ENCODE peak calls at places on chromosomes 12 and 14, in four cellular contexts. G is thoracic aorta; X is effector memory CD4-positive, alpha-beta T cell; V is prostate gland. A is an unnamed sample.

GRCh38 chr12:95774311-95775045 is 16.1 kb downstream of the NTN4 start:
- DNase-seq in G (no peak), X (no peak), V (no peak), A (no peak)

GRCh38 chr14:56650977-56651376 is 71.4 kb downstream of the TMEM260 start:
- DNase-seq in G (no peak), X (no peak), V (no peak), A (no peak)

GRCh38 chr14:100076630-100077029 is 11.4 kb downstream of the EVL start:
- DNase-seq in G (no peak), X (no peak), V (no peak), A (no peak)

GRCh38 chr12:102093319-102093718 is 26.6 kb downstream of the NUP37 start:
- DNase-seq in G (no peak), X (no peak), V (no peak), A (no peak)

GRCh38 chr12:26810330-26810729 is 22.7 kb downstream of the ITPR2 start:
- DNase-seq in G (no peak), X (no peak), V (peak; percentile 47), A (peak; percentile 56)

GRCh38 chr12:93050026-93050747 is 121.1 kb upstream of the EEA1 start:
- DNase-seq in G (no peak), X (no peak), V (no peak), A (no peak)

GRCh38 chr12:65999564-66000280 is 130.8 kb downstream of the LLPH start:
- DNase-seq in G (no peak), X (no peak), V (no peak), A (no peak)

GRCh38 chr14:95816539-95816938 is 60.1 kb upstream of the TUNAR start:
- DNase-seq in G (no peak), X (no peak), V (no peak), A (no peak)

GRCh38 chr14:32134448-32135070 is 57.5 kb downstream of the ARHGAP5 start:
- DNase-seq in G (no peak), X (no peak), V (peak; percentile 10), A (no peak)

GRCh38 chr12:57325395-57325794 is 74.4 kb upstream of the STAC3 start:
- DNase-seq in G (no peak), X (no peak), V (no peak), A (no peak)

GRCh38 chr12:42450248-42450647 is 124.3 kb downstream of the PPHLN1 start:
- DNase-seq in G (no peak), X (no peak), V (no peak), A (no peak)

GRCh38 chr12:58554522-58555157 is 365.7 kb downstream of the LRIG3 start:
- DNase-seq in G (no peak), X (no peak), V (no peak), A (no peak)

GRCh38 chr14:72503696-72504368 is 390.1 kb downstream of the DPF3 start:
- DNase-seq in G (no peak), X (no peak), V (no peak), A (no peak)

GRCh38 chr14:76769636-76770292 is 8.5 kb downstream of the VASH1 start:
- DNase-seq in G (no peak), X (no peak), V (no peak), A (peak; percentile 3)

GRCh38 chr12:105995986-105996385 is 142.8 kb downstream of the NUAK1 start:
- DNase-seq in G (no peak), X (no peak), V (no peak), A (no peak)

GRCh38 chr14:34081576-34082136 is 130.8 kb upstream of the EGLN3 start:
- DNase-seq in G (no peak), X (no peak), V (no peak), A (no peak)

GRCh38 chr12:130714591-130715149 is 1.4 kb downstream of the RIMBP2 start:
- DNase-seq in G (no peak), X (no peak), V (no peak), A (no peak)

GRCh38 chr12:132355742-132356681 is 26.6 kb upstream of the GALNT9 start:
- DNase-seq in G (no peak), X (no peak), V (no peak), A (no peak)

GRCh38 chr12:115160290-115161108 is 476.5 kb upstream of the TBX3 start:
- DNase-seq in G (no peak), X (no peak), V (no peak), A (no peak)

GRCh38 chr14:67738740-67739504 is 37.2 kb downstream of the RDH12 start:
- DNase-seq in G (peak; percentile 40), X (peak; percentile 8), V (no peak), A (peak; percentile 40)

GRCh38 chr12:68978678-68979077 is 45.7 kb upstream of the CPM start:
- DNase-seq in G (no peak), X (no peak), V (no peak), A (no peak)

GRCh38 chr14:92759300-92759678 is 10.9 kb upstream of the LGMN start:
- DNase-seq in G (no peak), X (no peak), V (no peak), A (no peak)

GRCh38 chr12:108773798-108774788 is 42.8 kb upstream of the CORO1C start:
- DNase-seq in G (peak; percentile 80), X (no peak), V (peak; percentile 55), A (peak; percentile 95)

GRCh38 chr12:77572371-77572770 is 258.3 kb upstream of the NAV3 start:
- DNase-seq in G (no peak), X (no peak), V (no peak), A (no peak)

GRCh38 chr12:6230321-6231110 is 30.3 kb downstream of the CD9 start:
- DNase-seq in G (no peak), X (peak; percentile 68), V (peak; percentile 81), A (peak; percentile 71)

GRCh38 chr12:109981311-109981710 is 14.9 kb downstream of the GIT2 start:
- DNase-seq in G (no peak), X (peak; percentile 41), V (no peak), A (no peak)

GRCh38 chr14:104973215-104974145 is 4.7 kb downstream of the AHNAK2 start:
- DNase-seq in G (peak; percentile 82), X (no peak), V (peak; percentile 83), A (peak; percentile 86)

GRCh38 chr14:104974146-104974541 is 4.0 kb downstream of the AHNAK2 start:
- DNase-seq in G (no peak), X (no peak), V (no peak), A (no peak)

GRCh38 chr14:104975481-104976197 is 2.5 kb downstream of the AHNAK2 start:
- DNase-seq in G (no peak), X (no peak), V (no peak), A (no peak)

GRCh38 chr14:104976198-104977007 is 1.8 kb downstream of the AHNAK2 start:
- DNase-seq in G (no peak), X (peak; percentile 78), V (peak; percentile 80), A (peak; percentile 77)

GRCh38 chr14:104974665-104975390 is 3.3 kb downstream of the AHNAK2 start:
- DNase-seq in G (no peak), X (no peak), V (no peak), A (no peak)
- H3K4me1 ChIP-seq in G (peaks cover 36% of the 10 kb centered on the region), X (peaks cover 13% of the 10 kb centered on the region), V (peaks cover 39% of the 10 kb centered on the region), A (peaks cover 15% of the 10 kb centered on the region)

DNA sequence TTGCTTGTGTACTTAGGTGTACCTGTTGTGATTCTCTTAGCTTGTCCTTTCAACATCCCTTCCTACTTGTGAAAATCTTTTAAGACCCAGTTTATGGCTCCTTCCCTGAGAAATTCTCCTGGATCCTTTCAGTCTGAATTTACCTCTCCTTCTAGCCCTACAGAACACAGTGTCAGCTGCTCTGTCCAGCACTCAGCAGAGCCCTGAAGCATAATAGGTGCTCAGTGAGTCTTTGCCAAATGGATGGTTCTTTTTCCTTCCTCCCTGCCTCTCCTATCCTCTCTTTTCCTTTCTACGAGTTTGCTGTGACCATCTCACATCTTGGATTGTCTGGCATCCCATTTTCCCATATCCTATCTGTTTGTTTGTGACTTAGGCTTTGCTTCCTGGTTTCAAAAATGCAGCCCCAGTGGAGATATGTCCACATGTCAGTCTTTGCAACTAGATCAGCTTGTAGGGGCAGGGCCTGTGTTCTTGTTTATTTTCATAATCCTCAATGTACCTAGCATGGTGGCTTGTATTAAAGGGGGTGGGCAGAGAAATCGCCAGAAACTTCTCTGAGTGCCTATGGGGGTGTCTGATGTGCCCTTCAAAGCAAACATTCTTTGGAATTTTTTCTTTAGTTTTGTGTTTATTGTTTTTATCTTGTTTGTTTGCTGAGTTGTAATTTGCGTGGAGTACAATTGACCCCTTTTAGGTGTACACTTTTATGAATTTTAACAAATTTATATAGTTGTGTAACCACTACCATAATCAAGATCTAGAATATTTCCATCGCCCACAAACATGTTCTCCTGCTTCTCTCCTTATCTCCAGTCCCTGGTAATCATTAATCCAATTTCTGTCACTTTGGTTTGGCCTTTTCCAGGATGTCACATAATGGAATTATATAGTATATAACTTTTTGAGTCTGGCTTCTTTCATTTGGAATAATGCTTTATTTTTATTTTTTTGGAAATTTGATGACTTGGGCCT is 62.8 kb downstream of the SMOC1 start:
- DNase-seq in G (no peak), X (no peak), V (no peak), A (no peak)
- H3K4me3 ChIP-seq in G (no peak overlapping the region), X (no peak overlapping the region), V (no peak overlapping the region), A (no peak overlapping the region)

GRCh38 chr14:52874389-52874788 is 76.5 kb downstream of the FERMT2 start:
- DNase-seq in G (no peak), X (no peak), V (no peak), A (no peak)
- H3K36me3 ChIP-seq in G (peaks cover 42% of the 10 kb centered on the region), X (no peaks in the 10 kb centered on the region), V (no peaks in the 10 kb centered on the region), A (no peaks in the 10 kb centered on the region)

GRCh38 chr14:104394606-104394910 is 185.0 kb upstream of the C14orf180 start:
- DNase-seq in G (no peak), X (no peak), V (no peak), A (no peak)
- H3K4me1 ChIP-seq in G (no peaks in the 10 kb centered on the region), X (peaks cover 71% of the 10 kb centered on the region), V (no peaks in the 10 kb centered on the region), A (no peaks in the 10 kb centered on the region)

GRCh38 chr12:43763769-43764168 is 5.0 kb downstream of the IRAK4 start:
- DNase-seq in G (no peak), X (no peak), V (no peak), A (no peak)

GRCh38 chr12:43761535-43761934 is 2.8 kb downstream of the IRAK4 start:
- DNase-seq in G (no peak), X (no peak), V (no peak), A (no peak)

GRCh38 chr12:43762596-43762995 is 3.8 kb downstream of the IRAK4 start:
- DNase-seq in G (no peak), X (no peak), V (no peak), A (no peak)

GRCh38 chr12:43766291-43766690 is 7.5 kb downstream of the IRAK4 start:
- DNase-seq in G (no peak), X (no peak), V (no peak), A (no peak)

DNA sequence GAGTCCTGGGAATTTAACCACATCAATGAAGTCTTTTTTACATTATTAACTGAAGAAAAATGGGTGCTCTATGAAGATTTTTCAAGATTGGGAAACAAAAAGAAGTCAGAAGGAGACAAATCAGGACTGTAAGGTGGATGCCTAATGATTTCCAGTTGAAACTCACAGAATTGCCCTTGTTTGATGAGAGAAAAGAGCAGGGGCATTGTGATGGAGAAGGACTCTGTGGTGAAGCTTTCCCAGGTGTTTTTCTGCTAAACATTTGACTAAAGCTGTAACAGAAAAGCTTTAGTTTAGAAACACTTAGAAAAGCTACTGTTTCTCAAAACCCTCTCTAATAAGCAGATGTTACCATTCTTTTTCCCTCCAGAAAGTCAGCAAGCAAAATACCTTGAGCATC is 5.8 kb downstream of the IRAK4 start:
- DNase-seq in G (no peak), X (no peak), V (no peak), A (no peak)
- H3K4me3 ChIP-seq in G (no peak overlapping the region), X (no peak overlapping the region), V (no peak overlapping the region), A (no peak overlapping the region)